ENCODE peak calls at places on chromosomes 7 and 10, in ten cellular contexts. D is H1, G is body of pancreas, T is keratinocyte, R is A549, X is psoas muscle, L is H9, C is lower lobe of right lung, Y is heart right ventricle, K is kidney. B is an unnamed sample.
A peak's percentile ranks its signal among the peaks of the same experiment; 100 is the strongest.

GRCh38 chr10:98611432-98611831 is 164.7 kb upstream of the HPS1 start:
- DNase-seq in D (no peak), G (no peak), T (no peak), R (no peak), X (no peak), L (no peak), C (no peak), Y (no peak), K (no peak), B (no peak)

GRCh38 chr10:69318997-69319727 is 40.9 kb downstream of the HK1 start:
- DNase-seq in D (no peak), G (peak; percentile 53), T (no peak), R (peak; percentile 34), X (peak; percentile 92), L (no peak), C (peak; percentile 89), Y (peak; percentile 83), K (peak; percentile 95), B (peak; percentile 47)

GRCh38 chr7:54544356-54545240 is 2.4 kb downstream of the VSTM2A start:
- DNase-seq in D (no peak), G (no peak), T (no peak), R (no peak), X (no peak), L (peak; percentile 62), C (no peak), Y (no peak), K (no peak), B (no peak)

GRCh38 chr10:46080886-46081285 is 34.8 kb upstream of the MSMB start:
- DNase-seq in D (no peak), G (no peak), T (no peak), R (no peak), X (no peak), L (no peak), C (no peak), Y (no peak), K (no peak), B (no peak)

GRCh38 chr10:49756031-49756430 is 6.1 kb downstream of the OGDHL start:
- DNase-seq in D (no peak), G (no peak), T (no peak), R (no peak), X (no peak), L (no peak), C (no peak), Y (no peak), K (no peak), B (no peak)

GRCh38 chr10:58393317-58393716 is 8.1 kb downstream of the TFAM start:
- DNase-seq in D (no peak), G (no peak), T (no peak), R (no peak), X (no peak), L (no peak), C (no peak), Y (no peak), K (no peak), B (no peak)

GRCh38 chr10:93893646-93894515 is at the start of gene SLC35G1:
- DNase-seq in D (peak; percentile 49), G (peak; percentile 71), T (peak; percentile 11), R (peak; percentile 82), X (peak; percentile 86), L (peak; percentile 81), C (peak; percentile 72), Y (peak; percentile 78), K (peak; percentile 87), B (peak; percentile 84)

GRCh38 chr7:87475359-87476178 is at the start of gene ABCB4:
- DNase-seq in D (no peak), G (no peak), T (no peak), R (no peak), X (peak; percentile 63), L (no peak), C (peak; percentile 41), Y (peak; percentile 27), K (peak; percentile 74), B (no peak)

GRCh38 chr10:14975672-14976273 is 16.6 kb downstream of the MEIG1 start:
- DNase-seq in D (no peak), G (no peak), T (no peak), R (peak; percentile 22), X (no peak), L (no peak), C (no peak), Y (no peak), K (no peak), B (no peak)

DNA sequence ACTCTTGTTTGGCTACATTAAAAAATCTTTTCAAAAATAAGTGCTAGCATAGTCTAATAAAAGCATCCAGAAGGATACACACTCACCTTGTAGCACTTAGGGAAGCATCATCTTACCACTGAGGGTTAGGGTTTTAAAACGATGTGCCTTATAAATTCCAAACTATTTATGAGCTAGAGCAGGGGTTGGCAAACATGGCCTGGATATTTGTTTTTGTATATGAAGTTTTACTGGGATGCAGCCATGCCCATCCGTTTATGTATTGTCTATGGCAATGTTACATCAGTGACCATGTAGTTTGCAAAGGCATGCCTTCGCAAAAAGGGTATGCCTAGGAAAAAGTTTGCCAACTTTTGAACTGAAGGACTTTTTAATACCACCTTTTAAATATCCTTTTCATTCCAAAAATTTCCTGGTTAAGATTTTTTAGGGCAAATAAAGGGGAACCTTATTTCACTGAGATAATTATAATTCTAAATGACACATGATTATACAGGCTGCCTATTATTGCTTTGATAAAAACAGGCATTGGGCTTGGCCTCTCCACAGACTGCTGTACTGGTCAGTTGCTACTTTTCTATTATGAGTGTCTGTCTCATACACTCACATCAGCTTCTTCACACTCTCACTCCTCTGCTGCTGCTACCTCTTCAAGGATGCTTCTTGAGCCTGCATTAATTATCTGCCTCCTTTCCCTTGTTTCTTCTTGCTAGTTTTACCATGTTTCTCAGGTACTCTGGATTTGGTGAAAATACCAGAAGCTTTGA is 30.7 kb downstream of the MTPN start:
- DNase-seq in D (no peak), G (no peak), T (no peak), R (no peak), X (no peak), L (no peak), C (no peak), Y (no peak), K (no peak), B (no peak)
- H3K4me1 ChIP-seq in D (no peaks in the 10 kb centered on the region), G (no peaks in the 10 kb centered on the region), T (no peaks in the 10 kb centered on the region), R (peaks cover 11% of the 10 kb centered on the region), X (peaks cover 58% of the 10 kb centered on the region), L (no peaks in the 10 kb centered on the region), C (no peaks in the 10 kb centered on the region), Y (peaks cover 3% of the 10 kb centered on the region), K (no peaks in the 10 kb centered on the region), B (no peaks in the 10 kb centered on the region)

GRCh38 chr10:23968296-23968695 is 240.6 kb upstream of the KIAA1217 start:
- DNase-seq in D (no peak), G (no peak), T (no peak), R (no peak), X (no peak), L (no peak), C (no peak), Y (no peak), K (no peak), B (no peak)

GRCh38 chr10:23965880-23966279 is 243.1 kb upstream of the KIAA1217 start:
- DNase-seq in D (no peak), G (no peak), T (no peak), R (no peak), X (no peak), L (no peak), C (no peak), Y (no peak), K (no peak), B (no peak)

DNA sequence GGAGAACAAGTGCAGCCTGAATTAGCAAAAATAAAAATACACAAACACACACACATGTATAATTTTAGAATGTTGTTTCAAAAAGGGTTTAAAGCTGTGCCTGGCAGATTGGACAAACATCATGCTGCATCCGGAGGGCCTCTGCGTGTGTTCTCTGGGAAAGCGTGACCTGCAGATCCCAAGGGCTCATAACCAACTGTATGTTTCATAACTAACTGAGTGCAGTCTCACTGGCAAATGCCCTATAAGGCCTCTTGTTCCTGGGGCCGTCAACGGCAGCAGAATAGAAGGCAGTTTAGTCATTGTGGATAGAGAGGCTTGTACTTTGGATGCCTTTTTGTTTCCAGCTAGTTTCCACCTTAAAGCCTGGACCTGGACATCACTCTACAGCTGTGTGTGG is 243.8 kb upstream of the KIAA1217 start:
- DNase-seq in D (no peak), G (no peak), T (no peak), R (no peak), X (no peak), L (no peak), C (no peak), Y (no peak), K (no peak), B (no peak)
- H3K4me1 ChIP-seq in D (no peaks in the 10 kb centered on the region), G (no peaks in the 10 kb centered on the region), T (no peaks in the 10 kb centered on the region), R (no peaks in the 10 kb centered on the region), X (no peaks in the 10 kb centered on the region), L (no peaks in the 10 kb centered on the region), C (no peaks in the 10 kb centered on the region), Y (no peaks in the 10 kb centered on the region), K (no peaks in the 10 kb centered on the region), B (no peaks in the 10 kb centered on the region)

DNA sequence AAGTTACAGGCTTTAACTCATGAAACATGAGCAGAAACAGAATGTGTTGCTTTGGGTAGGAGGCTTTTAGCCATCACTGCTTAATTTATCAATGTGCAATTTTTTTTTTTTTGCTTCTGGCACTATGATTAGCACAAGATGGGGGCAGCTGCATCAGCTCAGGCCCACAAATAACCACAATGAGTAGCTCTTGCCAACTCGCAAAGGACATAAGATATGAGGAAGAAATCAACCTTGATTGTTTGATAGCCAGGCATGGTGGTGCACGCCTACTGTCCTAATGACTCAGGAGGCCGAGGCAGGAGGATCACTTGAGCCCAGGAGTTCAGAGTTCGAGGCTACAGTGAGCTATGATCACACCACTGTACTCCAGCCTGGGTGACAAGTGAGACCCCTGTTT is 12.3 kb downstream of the NOD1 start:
- DNase-seq in D (no peak), G (no peak), T (no peak), R (no peak), X (no peak), L (no peak), C (no peak), Y (no peak), K (no peak), B (no peak)
- H3K4me1 ChIP-seq in D (peaks cover 6% of the 10 kb centered on the region), G (peaks cover 29% of the 10 kb centered on the region), T (peaks cover 12% of the 10 kb centered on the region), R (peaks cover 66% of the 10 kb centered on the region), X (peaks cover 44% of the 10 kb centered on the region), L (peaks cover 5% of the 10 kb centered on the region), C (peaks cover 91% of the 10 kb centered on the region), Y (peaks cover 100% of the 10 kb centered on the region), K (peaks cover 21% of the 10 kb centered on the region), B (peaks cover 4% of the 10 kb centered on the region)

DNA sequence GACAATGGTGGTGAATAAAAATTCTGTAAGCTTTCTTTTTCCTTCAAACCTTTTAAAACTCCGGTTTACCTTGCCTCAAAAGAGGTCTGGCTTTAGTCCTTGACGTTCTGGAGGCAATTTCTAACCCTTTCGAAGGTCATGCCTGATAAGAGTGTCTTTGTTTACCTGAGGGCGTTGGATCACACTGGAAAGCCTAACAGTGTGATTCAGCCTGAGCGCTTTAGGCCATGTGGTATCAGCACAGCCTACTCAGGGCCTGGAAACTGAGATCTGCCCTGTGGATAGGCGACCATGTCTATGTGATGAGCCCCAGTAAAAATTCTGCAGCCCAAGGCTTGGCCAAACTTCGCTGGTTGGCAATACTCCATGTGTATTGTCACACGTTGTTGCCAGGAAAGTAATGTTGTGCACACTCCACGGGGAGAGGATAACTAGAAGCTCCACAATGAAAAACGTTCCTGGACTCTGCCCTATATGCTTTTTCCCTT is 10.7 kb downstream of the CCDC6 start:
- DNase-seq in D (no peak), G (peak; percentile 49), T (no peak), R (no peak), X (no peak), L (no peak), C (no peak), Y (no peak), K (no peak), B (no peak)
- H3K4me1 ChIP-seq in D (peaks cover 14% of the 10 kb centered on the region), G (peaks cover 95% of the 10 kb centered on the region), T (peaks cover 45% of the 10 kb centered on the region), R (peaks cover 3% of the 10 kb centered on the region), X (peaks cover 75% of the 10 kb centered on the region), L (peaks cover 12% of the 10 kb centered on the region), C (peaks cover 80% of the 10 kb centered on the region), Y (peaks cover 75% of the 10 kb centered on the region), K (peaks cover 27% of the 10 kb centered on the region), B (peaks cover 21% of the 10 kb centered on the region)

GRCh38 chr7:21023841-21024502 is 237.3 kb upstream of the SP8 start:
- DNase-seq in D (no peak), G (no peak), T (no peak), R (no peak), X (no peak), L (no peak), C (no peak), Y (no peak), K (no peak), B (no peak)
- H3K4me1 ChIP-seq in D (peaks cover 17% of the 10 kb centered on the region), G (no peaks in the 10 kb centered on the region), T (no peaks in the 10 kb centered on the region), R (no peaks in the 10 kb centered on the region), X (no peaks in the 10 kb centered on the region), L (peaks cover 5% of the 10 kb centered on the region), C (no peaks in the 10 kb centered on the region), Y (no peaks in the 10 kb centered on the region), K (no peaks in the 10 kb centered on the region), B (no peaks in the 10 kb centered on the region)

B was measured in CD4-positive, CD25-positive, alpha-beta regulatory T cell.